ENCODE peak calls at places on chromosomes 12 and 14, in eight cellular contexts. V, P, U, D, L, H, T and F are unnamed samples.

GRCh38 chr14:96906434-96906833 is 109.3 kb downstream of the VRK1 start:
- DNase-seq in V (no peak), P (no peak), U (no peak), D (no peak), L (no peak), H (no peak), T (no peak), F (no peak)

GRCh38 chr12:6725350-6725749 is 1.5 kb downstream of the COPS7A start:
- DNase-seq in V (no peak), P (no peak), U (no peak), D (no peak), L (no peak), H (no peak), T (no peak), F (no peak)

GRCh38 chr12:66149702-66150398 is 19.3 kb upstream of the LLPH start:
- DNase-seq in V (peak), P (no peak), U (no peak), D (no peak), L (no peak), H (no peak), T (no peak), F (no peak)

GRCh38 chr14:66508846-66509621 is 1.1 kb downstream of the GPHN start:
- DNase-seq in V (peak), P (peak), U (peak), D (peak), L (peak), H (peak), T (no peak), F (peak)

GRCh38 chr12:42749239-42749638 is 159.7 kb upstream of the PRICKLE1 start:
- DNase-seq in V (no peak), P (no peak), U (no peak), D (no peak), L (no peak), H (no peak), T (no peak), F (no peak)

GRCh38 chr12:44835641-44836379 is 40.3 kb downstream of the NELL2 start:
- DNase-seq in V (no peak), P (no peak), U (no peak), D (no peak), L (no peak), H (no peak), T (no peak), F (no peak)

GRCh38 chr12:122996621-122997342 is 16.3 kb downstream of the ARL6IP4 start:
- DNase-seq in V (no peak), P (no peak), U (no peak), D (no peak), L (no peak), H (no peak), T (no peak), F (no peak)

GRCh38 chr12:123598522-123598921 is 3.4 kb upstream of the DDX55 start:
- DNase-seq in V (no peak), P (no peak), U (no peak), D (no peak), L (no peak), H (no peak), T (no peak), F (no peak)

GRCh38 chr12:97229036-97229435 is 233.6 kb upstream of the RMST start:
- DNase-seq in V (no peak), P (no peak), U (no peak), D (no peak), L (no peak), H (no peak), T (no peak), F (no peak)

GRCh38 chr14:66140213-66140918 is 345.8 kb upstream of the CCDC196 start:
- DNase-seq in V (no peak), P (no peak), U (no peak), D (no peak), L (no peak), H (peak), T (no peak), F (no peak)

GRCh38 chr12:105580841-105581352 is 250.4 kb downstream of the C12orf75 start:
- DNase-seq in V (no peak), P (no peak), U (no peak), D (no peak), L (no peak), H (no peak), T (no peak), F (no peak)

GRCh38 chr12:52216107-52216506 is 16.9 kb upstream of the KRT7 start:
- DNase-seq in V (peak), P (no peak), U (no peak), D (no peak), L (no peak), H (no peak), T (no peak), F (no peak)

GRCh38 chr12:111442301-111443045 is 36.8 kb downstream of the SH2B3 start:
- DNase-seq in V (no peak), P (no peak), U (no peak), D (no peak), L (peak), H (no peak), T (no peak), F (no peak)

GRCh38 chr14:52527052-52527451 is 25.3 kb downstream of the TXNDC16 start:
- DNase-seq in V (no peak), P (no peak), U (no peak), D (no peak), L (no peak), H (no peak), T (no peak), F (no peak)

GRCh38 chr12:119225454-119225853 is 46.7 kb downstream of the HSPB8 start:
- DNase-seq in V (no peak), P (no peak), U (no peak), D (no peak), L (no peak), H (no peak), T (no peak), F (no peak)

GRCh38 chr12:12349711-12350665 is at the start of gene MANSC1:
- DNase-seq in V (peak), P (peak), U (peak), D (peak), L (peak), H (peak), T (no peak), F (peak)

GRCh38 chr12:90589966-90590365 is 365.0 kb downstream of the CCER1 start:
- DNase-seq in V (no peak), P (no peak), U (no peak), D (no peak), L (no peak), H (no peak), T (no peak), F (no peak)

GRCh38 chr12:1630827-1631591 is 2.0 kb downstream of the WNT5B start:
- DNase-seq in V (no peak), P (no peak), U (no peak), D (no peak), L (peak), H (no peak), T (no peak), F (no peak)

GRCh38 chr14:99674064-99674650 is 9.9 kb upstream of the CYP46A1 start:
- DNase-seq in V (no peak), P (no peak), U (no peak), D (no peak), L (no peak), H (no peak), T (no peak), F (no peak)